ENCODE peak calls at places on chromosomes 12 and 14, in ten cellular contexts. O is GM19239; W is activated gamma-delta T cell treated with Interleukin-2 at 50 U/mL for 16 hours; V is HTR-8/SVneo; G is foreskin fibroblast; I is NCI-H226; T is KBM-7; C is astrocyte; E is stimulated activated CD8-positive, alpha-beta memory T cell treated with anti-CD3 and anti-CD28 coated beads, Interleukin-4, amount 100 ng/mL, for 48 hours; Q is B cell. M is an unnamed sample.

GRCh38 chr14:104220225-104221070 is 82.1 kb downstream of the KIF26A start:
- DNase-seq in O (no peak), W (no peak), V (no peak), G (no peak), I (no peak), T (no peak), C (no peak), E (no peak), Q (peak; percentile 27), M (no peak)

GRCh38 chr12:67067453-67068203 is 201.5 kb upstream of the CAND1 start:
- DNase-seq in O (no peak), W (no peak), V (no peak), G (no peak), I (peak; percentile 72), T (peak; percentile 2), C (no peak), E (no peak), Q (no peak), M (no peak)

GRCh38 chr12:52606581-52607241 is 5.4 kb upstream of the KRT72 start:
- DNase-seq in O (no peak), W (peak; percentile 2), V (no peak), G (no peak), I (no peak), T (no peak), C (no peak), E (peak; percentile 17), Q (peak; percentile 33), M (no peak)

GRCh38 chr12:63808631-63809030 is 28.9 kb downstream of the RXYLT1 start:
- DNase-seq in O (no peak), W (no peak), V (no peak), G (peak; percentile 24), I (no peak), T (no peak), C (no peak), E (no peak), Q (no peak), M (no peak)

GRCh38 chr14:99324291-99324690 is 52.3 kb upstream of the BCL11B start:
- DNase-seq in O (no peak), W (no peak), V (no peak), G (no peak), I (no peak), T (no peak), C (no peak), E (no peak), Q (no peak), M (no peak)

GRCh38 chr14:64983439-64984310 is 3.0 kb upstream of the FNTB start:
- DNase-seq in O (no peak), W (peak; percentile 31), V (peak; percentile 87), G (peak; percentile 82), I (no peak), T (peak; percentile 59), C (no peak), E (no peak), Q (no peak), M (no peak)

GRCh38 chr12:48105321-48105866 is 485 bp downstream of the SENP1 start:
- DNase-seq in O (no peak), W (peak; percentile 36), V (no peak), G (no peak), I (peak; percentile 7), T (peak; percentile 42), C (peak; percentile 12), E (peak; percentile 61), Q (peak; percentile 54), M (peak; percentile 20)

GRCh38 chr12:12365931-12366431 is 9.1 kb downstream of the BORCS5 start:
- DNase-seq in O (no peak), W (no peak), V (no peak), G (peak; percentile 16), I (no peak), T (no peak), C (no peak), E (no peak), Q (no peak), M (no peak)

GRCh38 chr14:55124774-55125372 is 4.2 kb upstream of the LGALS3 start:
- DNase-seq in O (no peak), W (no peak), V (no peak), G (no peak), I (no peak), T (no peak), C (no peak), E (no peak), Q (no peak), M (no peak)

GRCh38 chr12:62933220-62933870 is 1.6 kb downstream of the PPM1H start:
- DNase-seq in O (no peak), W (no peak), V (peak; percentile 34), G (peak; percentile 14), I (peak; percentile 79), T (no peak), C (no peak), E (no peak), Q (no peak), M (no peak)

GRCh38 chr14:86166541-86166940 is 636.6 kb downstream of the FLRT2 start:
- DNase-seq in O (no peak), W (no peak), V (no peak), G (no peak), I (no peak), T (no peak), C (no peak), E (no peak), Q (no peak), M (no peak)

GRCh38 chr12:106173442-106173841 is 34.7 kb upstream of the NUAK1 start:
- DNase-seq in O (no peak), W (no peak), V (no peak), G (no peak), I (no peak), T (no peak), C (no peak), E (no peak), Q (no peak), M (no peak)

GRCh38 chr12:57983150-57983857 is 41.9 kb downstream of the ATP23 start:
- DNase-seq in O (no peak), W (no peak), V (no peak), G (peak; percentile 76), I (peak; percentile 41), T (peak; percentile 63), C (peak; percentile 24), E (peak; percentile 31), Q (no peak), M (peak; percentile 29)

GRCh38 chr14:100582496-100583165 is 4.6 kb downstream of the BEGAIN start:
- DNase-seq in O (no peak), W (no peak), V (no peak), G (no peak), I (no peak), T (no peak), C (no peak), E (no peak), Q (no peak), M (no peak)

GRCh38 chr14:20302042-20302761 is 3.5 kb downstream of the TTC5 start:
- DNase-seq in O (no peak), W (no peak), V (no peak), G (peak; percentile 54), I (no peak), T (no peak), C (peak; percentile 39), E (no peak), Q (no peak), M (no peak)

GRCh38 chr12:6724409-6724797 is 557 bp downstream of the COPS7A start:
- DNase-seq in O (no peak), W (peak; percentile 4), V (peak; percentile 38), G (peak; percentile 47), I (no peak), T (peak; percentile 54), C (no peak), E (peak; percentile 49), Q (no peak), M (peak; percentile 23)

GRCh38 chr14:89262041-89262440 is 155.0 kb downstream of the FOXN3 start:
- DNase-seq in O (no peak), W (no peak), V (no peak), G (no peak), I (no peak), T (no peak), C (no peak), E (no peak), Q (no peak), M (no peak)

GRCh38 chr12:4286771-4287317 is 13.3 kb downstream of the CCND2 start:
- DNase-seq in O (no peak), W (no peak), V (no peak), G (no peak), I (no peak), T (no peak), C (no peak), E (peak; percentile 29), Q (no peak), M (no peak)

GRCh38 chr12:38669530-38669929 is 235.9 kb downstream of the CPNE8 start:
- DNase-seq in O (no peak), W (no peak), V (no peak), G (no peak), I (peak; percentile 16), T (peak; percentile 89), C (no peak), E (no peak), Q (no peak), M (no peak)

GRCh38 chr14:102499401-102500189 is 10.0 kb downstream of the ANKRD9 start:
- DNase-seq in O (no peak), W (no peak), V (no peak), G (no peak), I (no peak), T (no peak), C (no peak), E (no peak), Q (peak; percentile 31), M (no peak)

GRCh38 chr14:28375295-28375694 is 391.3 kb upstream of the FOXG1 start:
- DNase-seq in O (no peak), W (no peak), V (peak; percentile 5), G (peak; percentile 7), I (no peak), T (peak; percentile 66), C (peak; percentile 47), E (no peak), Q (no peak), M (no peak)

GRCh38 chr14:76084374-76084773 is 67.3 kb upstream of the GPATCH2L start:
- DNase-seq in O (no peak), W (no peak), V (no peak), G (no peak), I (no peak), T (no peak), C (no peak), E (no peak), Q (no peak), M (no peak)

GRCh38 chr14:36852853-36853634 is 191.4 kb downstream of the PAX9 start:
- DNase-seq in O (no peak), W (no peak), V (no peak), G (peak; percentile 2), I (no peak), T (no peak), C (peak; percentile 30), E (no peak), Q (no peak), M (no peak)

GRCh38 chr12:13941258-13942249 is 39.8 kb downstream of the GRIN2B start:
- DNase-seq in O (peak; percentile 14), W (no peak), V (peak; percentile 5), G (no peak), I (peak; percentile 37), T (peak; percentile 42), C (peak; percentile 5), E (no peak), Q (no peak), M (no peak)

GRCh38 chr12:120126635-120127005 is 10.1 kb upstream of the RAB35 start:
- DNase-seq in O (no peak), W (no peak), V (no peak), G (peak; percentile 60), I (no peak), T (peak; percentile 79), C (peak; percentile 71), E (peak; percentile 48), Q (no peak), M (no peak)

GRCh38 chr14:94562019-94562418 is 777 bp downstream of the SERPINA4 start:
- DNase-seq in O (no peak), W (no peak), V (no peak), G (no peak), I (no peak), T (no peak), C (no peak), E (no peak), Q (peak; percentile 13), M (no peak)

GRCh38 chr12:97164936-97165335 is 257.9 kb downstream of the NEDD1 start:
- DNase-seq in O (no peak), W (no peak), V (no peak), G (no peak), I (no peak), T (no peak), C (no peak), E (no peak), Q (no peak), M (no peak)

GRCh38 chr12:57590892-57591566 is at the start of gene PIP4K2C:
- DNase-seq in O (peak; percentile 93), W (peak; percentile 74), V (peak; percentile 92), G (peak; percentile 70), I (peak; percentile 89), T (peak; percentile 82), C (peak; percentile 14), E (peak; percentile 86), Q (peak; percentile 79), M (no peak)